ENCODE peak calls at places on chromosome 2, in six cellular contexts. H is left ventricle myocardium inferior, Q is OCI-LY7, K is kidney epithelial cell, S is breast epithelium, F is glutamatergic neuron. N is an unnamed sample.

GRCh38 chr2:46873632-46874068 is 42.0 kb downstream of the MCFD2 start:
- DNase-seq in H (peak; percentile 46), Q (no peak), K (peak; percentile 88), S (peak; percentile 71), F (no peak), N (no peak)

GRCh38 chr2:131724019-131724418 is 196.3 kb downstream of the CCDC74A start:
- DNase-seq in H (peak; percentile 30), Q (no peak), K (no peak), S (no peak), F (peak; percentile 36), N (no peak)

GRCh38 chr2:178568227-178568626 is 88.0 kb downstream of the PLEKHA3 start:
- DNase-seq in H (no peak), Q (no peak), K (no peak), S (no peak), F (no peak), N (no peak)

GRCh38 chr2:54773838-54774237 is 50.4 kb downstream of the EML6 start:
- DNase-seq in H (no peak), Q (no peak), K (no peak), S (no peak), F (no peak), N (no peak)

GRCh38 chr2:224786848-224787247 is 70.7 kb upstream of the CCDC195 start:
- DNase-seq in H (no peak), Q (no peak), K (no peak), S (no peak), F (no peak), N (no peak)

GRCh38 chr2:205675861-205676516 is 6.3 kb upstream of the NRP2 start:
- DNase-seq in H (no peak), Q (peak; percentile 35), K (no peak), S (no peak), F (no peak), N (no peak)

GRCh38 chr2:221590861-221591260 is 18.8 kb upstream of the EPHA4 start:
- DNase-seq in H (no peak), Q (no peak), K (no peak), S (no peak), F (no peak), N (no peak)

GRCh38 chr2:186503827-186504606 is 18.0 kb downstream of the ZC3H15 start:
- DNase-seq in H (no peak), Q (peak; percentile 39), K (no peak), S (no peak), F (no peak), N (no peak)

GRCh38 chr2:170073288-170073687 is 104.7 kb upstream of the MYO3B start:
- DNase-seq in H (peak; percentile 46), Q (no peak), K (no peak), S (no peak), F (no peak), N (no peak)

GRCh38 chr2:101208830-101209229 is 43.9 kb upstream of the CNOT11 start:
- DNase-seq in H (no peak), Q (no peak), K (no peak), S (no peak), F (no peak), N (no peak)

GRCh38 chr2:108571262-108571661 is 37.0 kb downstream of the LIMS1 start:
- DNase-seq in H (no peak), Q (no peak), K (no peak), S (no peak), F (no peak), N (no peak)

GRCh38 chr2:23211987-23212583 is 172.9 kb upstream of the KLHL29 start:
- DNase-seq in H (no peak), Q (no peak), K (no peak), S (no peak), F (no peak), N (no peak)

GRCh38 chr2:115908731-115909130 is 1466.3 kb downstream of the DPP10 start:
- DNase-seq in H (no peak), Q (no peak), K (no peak), S (no peak), F (no peak), N (no peak)

GRCh38 chr2:229344151-229344551 is 73.1 kb upstream of the PID1 start:
- DNase-seq in H (no peak), Q (no peak), K (no peak), S (no peak), F (no peak), N (no peak)

GRCh38 chr2:49278141-49278540 is 123.8 kb upstream of the FSHR start:
- DNase-seq in H (no peak), Q (no peak), K (no peak), S (no peak), F (no peak), N (no peak)

GRCh38 chr2:210224660-210225460 is at the start of gene ACADL:
- DNase-seq in H (peak; percentile 53), Q (no peak), K (no peak), S (peak; percentile 64), F (peak; percentile 67), N (no peak)

GRCh38 chr2:53970898-53971681 is at the start of gene PSME4:
- DNase-seq in H (peak; percentile 96), Q (peak; percentile 91), K (peak; percentile 55), S (peak; percentile 95), F (peak; percentile 98), N (peak; percentile 95)

GRCh38 chr2:233051241-233052149 is 8.6 kb upstream of the INPP5D start:
- DNase-seq in H (peak; percentile 79), Q (no peak), K (no peak), S (peak; percentile 55), F (no peak), N (no peak)

GRCh38 chr2:173150087-173150486 is 74.4 kb downstream of the MAP3K20 start:
- DNase-seq in H (no peak), Q (no peak), K (no peak), S (no peak), F (no peak), N (no peak)

GRCh38 chr2:145383961-145384360 is 864.0 kb upstream of the ZEB2 start:
- DNase-seq in H (no peak), Q (no peak), K (no peak), S (no peak), F (no peak), N (no peak)

GRCh38 chr2:70069049-70069448 is 18.2 kb upstream of the PCBP1 start:
- DNase-seq in H (no peak), Q (no peak), K (no peak), S (no peak), F (no peak), N (no peak)

GRCh38 chr2:137693521-137693920 is 270.8 kb upstream of the HNMT start:
- DNase-seq in H (no peak), Q (no peak), K (no peak), S (no peak), F (no peak), N (no peak)

GRCh38 chr2:134252092-134252775 is 1.6 kb upstream of the MGAT5 start:
- DNase-seq in H (no peak), Q (peak; percentile 80), K (no peak), S (no peak), F (no peak), N (no peak)

GRCh38 chr2:161625314-161625919 is 1.2 kb downstream of the SLC4A10 start:
- DNase-seq in H (no peak), Q (no peak), K (no peak), S (no peak), F (peak; percentile 59), N (no peak)

GRCh38 chr2:114550895-114551793 is 108.7 kb downstream of the DPP10 start:
- DNase-seq in H (no peak), Q (peak; percentile 46), K (peak; percentile 16), S (no peak), F (peak; percentile 63), N (no peak)

GRCh38 chr2:148935791-148936190 is 60.8 kb downstream of the KIF5C start:
- DNase-seq in H (no peak), Q (no peak), K (no peak), S (no peak), F (no peak), N (no peak)

GRCh38 chr2:148930046-148930775 is 55.2 kb downstream of the KIF5C start:
- DNase-seq in H (no peak), Q (no peak), K (no peak), S (no peak), F (no peak), N (no peak)

GRCh38 chr2:148933456-148933855 is 58.4 kb downstream of the KIF5C start:
- DNase-seq in H (no peak), Q (no peak), K (no peak), S (no peak), F (no peak), N (no peak)

GRCh38 chr2:148928395-148928794 is 53.4 kb downstream of the KIF5C start:
- DNase-seq in H (no peak), Q (no peak), K (no peak), S (no peak), F (no peak), N (no peak)

GRCh38 chr2:148932536-148932935 is 57.5 kb downstream of the KIF5C start:
- DNase-seq in H (no peak), Q (no peak), K (no peak), S (no peak), F (no peak), N (no peak)
- TF ChIP-seq CTCF in H (no peak), Q (no peak), K (no peak), S (no peak), F (no peak), N (no peak)

GRCh38 chr2:10269291-10269690 is 33.4 kb upstream of the HPCAL1 start:
- DNase-seq in H (no peak), Q (no peak), K (no peak), S (peak; percentile 42), F (peak; percentile 3), N (no peak)

GRCh38 chr2:10267551-10268465 is 34.9 kb upstream of the HPCAL1 start:
- DNase-seq in H (peak; percentile 64), Q (no peak), K (no peak), S (peak; percentile 72), F (peak; percentile 9), N (peak; percentile 82)

GRCh38 chr2:10271509-10271908 is 31.2 kb upstream of the HPCAL1 start:
- DNase-seq in H (no peak), Q (no peak), K (no peak), S (no peak), F (no peak), N (no peak)

GRCh38 chr2:10271946-10272345 is 30.8 kb upstream of the HPCAL1 start:
- DNase-seq in H (no peak), Q (no peak), K (no peak), S (peak; percentile 46), F (no peak), N (no peak)

GRCh38 chr2:10269711-10270610 is 32.7 kb upstream of the HPCAL1 start:
- DNase-seq in H (no peak), Q (no peak), K (no peak), S (peak; percentile 48), F (peak; percentile 12), N (no peak)
- TF ChIP-seq CTCF in H (no peak), Q (no peak), K (no peak), S (no peak), F (no peak), N (no peak)

DNA sequence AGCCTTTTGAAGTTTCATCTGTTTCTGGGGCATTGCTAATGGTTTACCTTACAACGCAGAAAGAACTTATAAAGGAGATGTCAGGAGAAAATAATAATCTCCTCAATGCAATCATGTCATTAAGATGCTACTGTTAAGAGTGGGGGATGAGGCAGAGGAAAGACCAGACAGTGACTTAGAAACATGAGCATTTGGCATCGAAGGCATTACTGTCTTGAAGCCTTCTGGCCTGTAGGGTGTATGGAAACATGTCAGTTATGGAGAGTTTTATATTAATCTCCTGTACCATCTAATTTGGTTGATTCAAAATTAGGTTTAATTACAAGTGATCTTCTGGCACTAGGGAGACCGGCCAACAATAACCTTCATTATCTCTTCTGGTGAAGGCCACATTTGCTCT is 32.5 kb downstream of the CDC42EP3 start:
- DNase-seq in H (no peak), Q (no peak), K (no peak), S (no peak), F (no peak), N (no peak)
- TF ChIP-seq CTCF in H (no peak), Q (no peak), K (no peak), S (no peak), F (no peak), N (no peak)

GRCh38 chr2:27273123-27273522 is 2.1 kb upstream of the DNAJC5G start:
- DNase-seq in H (no peak), Q (no peak), K (no peak), S (no peak), F (no peak), N (no peak)
- TF ChIP-seq CTCF in H (no peak), Q (no peak), K (no peak), S (no peak), F (no peak), N (no peak)

N was measured in chondrocyte.